ENCODE peak calls at places on chromosome 20, in seven cellular contexts. R is posterior cingulate gyrus; L is Calu3; U is stimulated activated CD8-positive, alpha-beta memory T cell treated with anti-CD3 and anti-CD28 coated beads, Interleukin-15, amount 100 ng/mL, for 24 hours; K is right cardiac atrium; B is cardiac septum; W is mucosa of gallbladder. F is an unnamed sample.

GRCh38 chr20:41087777-41088176 is 49.6 kb upstream of the PLCG1 start:
- DNase-seq in K (no peak), R (no peak), W (no peak), L (no peak), U (no peak), B (no peak), F (no peak)

GRCh38 chr20:10595985-10596384 is 77.8 kb downstream of the JAG1 start:
- DNase-seq in R (no peak), K (no peak), U (no peak), B (no peak), L (no peak), W (no peak), F (no peak)

GRCh38 chr20:18224968-18225568 is 63.3 kb upstream of the ZNF133 start:
- DNase-seq in R (peak), B (no peak), L (peak), K (peak), U (no peak), W (peak), F (peak)

GRCh38 chr20:8476023-8476422 is 344.0 kb downstream of the PLCB1 start:
- DNase-seq in B (no peak), R (no peak), L (no peak), U (no peak), W (no peak), K (no peak), F (no peak)

GRCh38 chr20:46089076-46089337 is 755 bp downstream of the NCOA5 start:
- DNase-seq in W (peak), U (no peak), B (no peak), L (no peak), R (no peak), K (no peak), F (no peak)

GRCh38 chr20:39778847-39779641 is 816.9 kb downstream of the DHX35 start:
- DNase-seq in R (no peak), K (no peak), W (no peak), L (no peak), U (no peak), B (no peak), F (no peak)

GRCh38 chr20:35451295-35451694 is 4.1 kb upstream of the CEP250 start:
- DNase-seq in W (no peak), L (no peak), B (no peak), R (no peak), U (no peak), K (no peak), F (no peak)

GRCh38 chr20:48384147-48384818 is 443.5 kb downstream of the PREX1 start:
- DNase-seq in L (peak), W (no peak), R (no peak), K (no peak), U (no peak), B (no peak), F (no peak)

GRCh38 chr20:4091332-4092135 is 76.2 kb upstream of the RNF24 start:
- DNase-seq in K (peak), L (peak), W (peak), U (no peak), B (peak), R (peak), F (no peak)

GRCh38 chr20:1775117-1775516 is 117.5 kb upstream of the SIRPG start:
- DNase-seq in B (no peak), R (no peak), W (peak), L (peak), U (no peak), K (no peak), F (no peak)

GRCh38 chr20:63346131-63347080 is 14.7 kb downstream of the CHRNA4 start:
- DNase-seq in L (no peak), B (no peak), U (no peak), R (no peak), W (no peak), K (peak), F (no peak)

F was measured in SW 1271.